ENCODE peak calls at places on chromosomes 3 and 15, in nine cellular contexts. Q is CD8-positive, alpha-beta memory T cell; J is SHP77 treated with DMSO at 0.1 percent for 48 hours; V is activated CD4-positive, alpha-beta T cell treated with anti-CD3 and anti-CD28 coated beads, Interleukin-2, amount 10 ng/mL, durations not matched to agents 24 days and 14 days; O is islet precursor cell; B is gastrocnemius medialis; X is SK-MEL-5; L is stimulated activated CD8-positive, alpha-beta memory T cell treated with anti-CD3 and anti-CD28 coated beads, Interleukin-7, amount 100 ng/mL, for 24 hours; N is ureter. E is an unnamed sample.

GRCh38 chr3:187401861-187402260 is 33.7 kb downstream of the RTP4 start:
- DNase-seq in O (no peak), X (no peak), N (no peak), J (no peak), L (no peak), B (no peak), V (no peak), Q (no peak), E (no peak)

GRCh38 chr3:95460274-95460673 is 1354.1 kb upstream of the EPHA6 start:
- DNase-seq in Q (no peak), B (no peak), X (no peak), V (no peak), J (no peak), L (no peak), O (no peak), N (no peak), E (no peak)

GRCh38 chr15:92444631-92445030 is 51.0 kb downstream of the ST8SIA2 start:
- DNase-seq in O (no peak), L (no peak), X (no peak), Q (no peak), N (no peak), V (no peak), B (no peak), J (no peak), E (no peak)

GRCh38 chr3:116135462-116135861 is 309.8 kb downstream of the LSAMP start:
- DNase-seq in X (no peak), Q (no peak), L (no peak), B (no peak), O (peak), N (no peak), V (no peak), J (peak), E (no peak)

GRCh38 chr15:38617831-38618230 is 53.2 kb upstream of the RASGRP1 start:
- DNase-seq in O (no peak), V (no peak), J (no peak), Q (no peak), L (no peak), N (no peak), B (no peak), X (no peak), E (no peak)

GRCh38 chr3:28290863-28291300 is 49.5 kb downstream of the CMC1 start:
- DNase-seq in B (no peak), Q (no peak), N (no peak), J (no peak), O (no peak), V (no peak), L (no peak), X (no peak), E (no peak)

GRCh38 chr3:13857702-13858380 is 22.0 kb downstream of the WNT7A start:
- DNase-seq in V (no peak), N (no peak), O (no peak), Q (no peak), B (no peak), X (no peak), J (no peak), L (no peak), E (no peak)

GRCh38 chr3:170083343-170083742 is 45.5 kb downstream of the GPR160 start:
- DNase-seq in N (no peak), L (no peak), J (no peak), O (no peak), Q (no peak), B (no peak), X (no peak), V (no peak), E (no peak)

GRCh38 chr3:62965311-62965710 is 90.1 kb upstream of the CADPS start:
- DNase-seq in X (peak), O (no peak), L (no peak), Q (no peak), V (no peak), J (no peak), B (no peak), N (no peak), E (no peak)

GRCh38 chr3:188294823-188295487 is 141.0 kb downstream of the LPP start:
- DNase-seq in Q (no peak), V (no peak), B (peak), N (no peak), O (peak), L (no peak), J (peak), X (peak), E (no peak)

GRCh38 chr15:33310481-33311311 is at the start of gene RYR3:
- DNase-seq in V (no peak), O (peak), J (no peak), X (peak), Q (no peak), B (no peak), L (no peak), N (peak), E (no peak)

GRCh38 chr3:45480218-45480617 is 91.8 kb downstream of the LARS2 start:
- DNase-seq in V (no peak), O (peak), X (no peak), J (no peak), Q (no peak), N (no peak), L (no peak), B (no peak), E (no peak)

GRCh38 chr3:120506828-120507774 is 56.3 kb upstream of the FSTL1 start:
- DNase-seq in L (no peak), J (peak), Q (no peak), V (no peak), X (peak), B (no peak), O (no peak), N (no peak), E (no peak)

GRCh38 chr3:133591271-133591742 is 17.8 kb downstream of the CDV3 start:
- DNase-seq in L (no peak), X (no peak), B (no peak), J (no peak), Q (no peak), O (no peak), N (no peak), V (no peak), E (no peak)

GRCh38 chr3:13705051-13705450 is 156.1 kb downstream of the FBLN2 start:
- DNase-seq in J (no peak), V (no peak), O (no peak), X (no peak), B (no peak), Q (peak), L (no peak), N (peak), E (no peak)

GRCh38 chr3:184211297-184211696 is 18.1 kb upstream of the VWA5B2 start:
- DNase-seq in X (no peak), Q (no peak), V (no peak), L (no peak), J (no peak), O (no peak), N (no peak), B (no peak), E (no peak)

GRCh38 chr3:38644016-38644661 is 5.3 kb downstream of the SCN5A start:
- DNase-seq in O (no peak), N (peak), J (no peak), V (no peak), L (no peak), Q (no peak), B (no peak), X (no peak), E (no peak)

GRCh38 chr3:12444582-12445468 is 39.5 kb upstream of the TSEN2 start:
- DNase-seq in J (no peak), O (peak), X (no peak), N (peak), Q (no peak), V (no peak), L (no peak), B (no peak), E (no peak)

GRCh38 chr3:30342319-30343060 is 263.9 kb upstream of the TGFBR2 start:
- DNase-seq in B (peak), N (peak), O (peak), L (no peak), X (peak), V (no peak), Q (no peak), J (no peak), E (no peak)

GRCh38 chr3:45617430-45618080 is 23.0 kb downstream of the LIMD1 start:
- DNase-seq in V (no peak), L (no peak), Q (no peak), B (no peak), X (no peak), J (no peak), O (no peak), N (no peak), E (no peak)

GRCh38 chr15:59013246-59013645 is 25.8 kb downstream of the RNF111 start:
- DNase-seq in B (no peak), V (no peak), N (no peak), J (no peak), Q (no peak), X (no peak), L (no peak), O (no peak), E (no peak)

GRCh38 chr15:96274698-96275097 is 55.8 kb upstream of the NR2F2 start:
- DNase-seq in O (no peak), Q (no peak), J (no peak), X (no peak), L (no peak), B (no peak), V (no peak), N (no peak), E (no peak)

GRCh38 chr3:191148131-191148530 is 50.9 kb upstream of the OSTN start:
- DNase-seq in O (no peak), J (no peak), N (no peak), V (no peak), B (no peak), Q (no peak), L (no peak), X (no peak), E (no peak)

GRCh38 chr3:71035886-71036285 is 547.6 kb downstream of the FOXP1 start:
- DNase-seq in X (no peak), V (no peak), L (no peak), B (no peak), N (no peak), O (no peak), J (no peak), Q (no peak), E (no peak)

GRCh38 chr3:156459434-156459833 is 95.5 kb downstream of the SSR3 start:
- DNase-seq in X (no peak), L (no peak), Q (no peak), O (no peak), B (no peak), J (no peak), N (no peak), V (no peak), E (no peak)

GRCh38 chr3:160667452-160667851 is 9.5 kb upstream of the ARL14 start:
- DNase-seq in B (no peak), Q (no peak), L (no peak), V (no peak), N (no peak), X (no peak), J (no peak), O (peak), E (no peak)

GRCh38 chr3:52005571-52005986 is 9.9 kb upstream of the RPL29 start:
- DNase-seq in X (no peak), N (no peak), L (no peak), O (peak), B (no peak), Q (no peak), J (peak), V (no peak), E (no peak)

GRCh38 chr3:49791571-49791970 is 5.2 kb upstream of the IP6K1 start:
- DNase-seq in L (no peak), B (no peak), J (no peak), X (no peak), V (no peak), Q (no peak), N (no peak), O (peak), E (no peak)

GRCh38 chr3:115428825-115429224 is 194.5 kb upstream of the GAP43 start:
- DNase-seq in J (no peak), Q (no peak), V (no peak), L (no peak), O (no peak), X (no peak), N (no peak), B (no peak), E (no peak)

E was measured in stimulated activated effector memory CD8-positive, alpha-beta T cell treated with anti-CD3 and anti-CD28 coated beads, Interleukin-12 subunit alpha, Interleukin-12 subunit beta, amount 100 ng/mL, for 72 hours.